ENCODE peak calls at places on chromosomes 13 and 19, in nine cellular contexts. L is HCEC 1CT; R is activated T-cell treated with anti-CD3 and anti-CD28 coated beads for 1 hour; S is HFF-Myc; O is stimulated activated CD8-positive, alpha-beta memory T cell treated with anti-CD3 and anti-CD28 coated beads, Interleukin-7, amount 100 ng/mL, for 48 hours; G is M059J; H is glutamatergic neuron; Y is HEK293T; K is cardiac fibroblast. F is an unnamed sample.

GRCh38 chr19:10858204-10858828 is 10.1 kb downstream of the C19orf38 start:
- DNase-seq in Y (peak), H (peak), R (peak), L (peak), O (peak), S (no peak), G (no peak), K (peak), F (peak)

GRCh38 chr19:5001547-5002131 is 32.7 kb downstream of the KDM4B start:
- DNase-seq in K (peak), R (peak), S (peak), Y (peak), G (peak), H (peak), O (no peak), L (peak), F (peak)

GRCh38 chr19:9909251-9909650 is 27.1 kb downstream of the OLFM2 start:
- DNase-seq in Y (no peak), G (no peak), R (no peak), L (no peak), H (no peak), K (no peak), O (no peak), S (no peak), F (no peak)

GRCh38 chr19:18418725-18419194 is 438 bp upstream of the SSBP4 start:
- DNase-seq in K (no peak), G (no peak), Y (no peak), L (no peak), O (no peak), S (no peak), R (no peak), H (peak), F (no peak)

GRCh38 chr19:47094557-47095517 is 18.7 kb downstream of the ZC3H4 start:
- DNase-seq in O (peak), R (no peak), S (no peak), L (no peak), K (no peak), Y (no peak), H (no peak), G (no peak), F (no peak)

GRCh38 chr19:30148039-30148438 is 206.0 kb downstream of the URI1 start:
- DNase-seq in R (no peak), G (no peak), H (no peak), L (no peak), K (no peak), O (no peak), S (no peak), Y (no peak), F (no peak)

GRCh38 chr19:54536956-54537355 is 34.3 kb downstream of the LAIR2 start:
- DNase-seq in G (no peak), K (no peak), H (no peak), R (no peak), Y (no peak), S (no peak), L (no peak), O (no peak), F (no peak)

GRCh38 chr13:75635101-75635620 is 969 bp upstream of the LMO7 start:
- DNase-seq in R (no peak), K (no peak), L (no peak), H (no peak), S (no peak), Y (peak), G (no peak), O (no peak), F (peak)

GRCh38 chr13:100274942-100275506 is 186.1 kb downstream of the PCCA start:
- DNase-seq in R (no peak), O (no peak), K (no peak), L (no peak), G (peak), Y (no peak), S (no peak), H (no peak), F (no peak)

GRCh38 chr13:92390217-92390616 is 836.4 kb upstream of the GPC6 start:
- DNase-seq in Y (peak), L (no peak), S (no peak), K (no peak), G (peak), H (no peak), R (no peak), O (no peak), F (no peak)

GRCh38 chr13:102680842-102681725 is 13.8 kb downstream of the METTL21C start:
- DNase-seq in H (no peak), Y (no peak), K (peak), L (peak), S (no peak), R (no peak), O (no peak), G (peak), F (no peak)

GRCh38 chr13:100668408-100668807 is 6.2 kb downstream of the TMTC4 start:
- DNase-seq in K (peak), R (no peak), H (no peak), O (no peak), S (no peak), L (no peak), Y (no peak), G (peak), F (no peak)

GRCh38 chr19:42695811-42696503 is 44.3 kb downstream of the PSG3 start:
- DNase-seq in S (no peak), K (no peak), G (no peak), R (no peak), Y (no peak), L (no peak), O (no peak), H (no peak), F (no peak)

GRCh38 chr13:42571895-42572294 is 2.1 kb upstream of the TNFSF11 start:
- DNase-seq in S (no peak), R (no peak), L (no peak), H (no peak), Y (no peak), G (no peak), K (no peak), O (no peak), F (no peak)

GRCh38 chr19:10408511-10409291 is 5.4 kb upstream of the CDC37 start:
- DNase-seq in G (no peak), L (no peak), H (peak), R (no peak), Y (no peak), K (no peak), S (no peak), O (no peak), F (no peak)

GRCh38 chr13:23147264-23147663 is 33.5 kb upstream of the SGCG start:
- DNase-seq in G (no peak), H (no peak), R (no peak), L (no peak), O (no peak), Y (no peak), S (no peak), K (no peak), F (no peak)

GRCh38 chr13:26502826-26503225 is 54.7 kb upstream of the WASF3 start:
- DNase-seq in Y (peak), K (peak), S (peak), L (peak), H (no peak), G (peak), R (no peak), O (no peak), F (peak)

GRCh38 chr19:35442091-35442490 is 6.0 kb upstream of the FFAR2 start:
- DNase-seq in H (no peak), R (no peak), Y (no peak), K (no peak), G (no peak), O (no peak), S (no peak), L (no peak), F (no peak)

GRCh38 chr13:63636231-63636993 is 2220.8 kb upstream of the PCDH20 start:
- DNase-seq in R (no peak), K (peak), H (no peak), L (no peak), Y (peak), S (no peak), O (no peak), G (no peak), F (peak)

F was measured in endothelial cell.